ENCODE peak calls at places on chromosomes 5 and 9, in four cellular contexts. Y, D, W and T are unnamed samples.
A peak's percentile ranks its signal among the peaks of the same experiment; 100 is the strongest.

GRCh38 chr9:126517751-126518261 is 95.9 kb upstream of the LMX1B start:
- DNase-seq in Y (no peak), D (no peak), W (no peak), T (no peak)

GRCh38 chr9:92206490-92206889 is 87.0 kb downstream of the IARS1 start:
- DNase-seq in Y (no peak), D (no peak), W (no peak), T (no peak)

GRCh38 chr5:179060116-179061008 is at the start of gene ZNF354C:
- DNase-seq in Y (peak; percentile 87), D (peak; percentile 62), W (peak; percentile 88), T (peak; percentile 88)

GRCh38 chr9:75962186-75963036 is 71.9 kb downstream of the PCSK5 start:
- DNase-seq in Y (no peak), D (no peak), W (no peak), T (no peak)

GRCh38 chr5:178786859-178787499 is 56.5 kb upstream of the ZNF354A start:
- DNase-seq in Y (no peak), D (no peak), W (no peak), T (no peak)

GRCh38 chr5:35129921-35130485 is 82.3 kb upstream of the AGXT2 start:
- DNase-seq in Y (peak; percentile 60), D (no peak), W (peak; percentile 17), T (no peak)

GRCh38 chr9:122389799-122390481 is 19.1 kb downstream of the PTGS1 start:
- DNase-seq in Y (no peak), D (no peak), W (no peak), T (no peak)

GRCh38 chr9:89078421-89078820 is 87.2 kb downstream of the S1PR3 start:
- DNase-seq in Y (no peak), D (no peak), W (no peak), T (no peak)

GRCh38 chr9:69758001-69758730 is 1.6 kb downstream of the PTAR1 start:
- DNase-seq in Y (no peak), D (no peak), W (peak; percentile 28), T (no peak)

GRCh38 chr5:166486348-166486747 is 1805.1 kb upstream of the WWC1 start:
- DNase-seq in Y (no peak), D (no peak), W (no peak), T (no peak)

GRCh38 chr5:101531031-101531430 is 627.9 kb upstream of the ST8SIA4 start:
- DNase-seq in Y (no peak), D (no peak), W (no peak), T (no peak)

GRCh38 chr5:52690236-52690685 is 97.5 kb upstream of the ITGA1 start:
- DNase-seq in Y (no peak), D (no peak), W (no peak), T (no peak)

GRCh38 chr5:108793207-108793606 is 45.5 kb downstream of the FER start:
- DNase-seq in Y (no peak), D (no peak), W (no peak), T (no peak)

GRCh38 chr5:147819371-147819770 is 12.1 kb downstream of the SPINK1 start:
- DNase-seq in Y (no peak), D (no peak), W (no peak), T (no peak)